ENCODE peak calls at places on chromosomes 4 and X, in nine cellular contexts. R is left lung; I is naive thymus-derived CD4-positive, alpha-beta T cell; U is kidney; H is mesenchymal stem cell; B is aorta; V is OCI-LY7; W is IMR-90; N is upper lobe of right lung. K is an unnamed sample.
A peak's percentile ranks its signal among the peaks of the same experiment; 100 is the strongest.

GRCh38 chr4:7384929-7385890 is 49.5 kb downstream of the PSAPL1 start:
- DNase-seq in V (no peak), H (no peak), R (no peak), N (peak; percentile 37), U (peak; percentile 19), W (no peak), B (peak; percentile 45), I (no peak), K (no peak)

GRCh38 chrX:13165266-13165665 is 120.8 kb upstream of the FAM9C start:
- DNase-seq in R (no peak), W (no peak), N (no peak), I (no peak), B (no peak), V (no peak), H (no peak), U (no peak), K (no peak)

GRCh38 chr4:142615324-142615665 is 230.8 kb downstream of the INPP4B start:
- DNase-seq in N (no peak), I (no peak), R (no peak), B (no peak), H (peak; percentile 3), V (no peak), U (no peak), W (peak; percentile 71), K (no peak)

GRCh38 chrX:12961191-12961718 is 13.7 kb upstream of the TMSB4X start:
- DNase-seq in R (no peak), B (no peak), V (no peak), H (no peak), W (no peak), U (no peak), N (no peak), I (no peak), K (peak; percentile 47)

GRCh38 chrX:129781134-129782014 is 1.6 kb downstream of the SASH3 start:
- DNase-seq in V (peak; percentile 92), B (peak; percentile 69), W (no peak), U (peak; percentile 78), N (peak; percentile 76), H (no peak), I (peak; percentile 85), R (peak; percentile 88), K (no peak)

GRCh38 chr4:13266687-13267086 is 217.5 kb downstream of the RAB28 start:
- DNase-seq in R (no peak), I (no peak), H (peak; percentile 42), B (no peak), W (no peak), U (no peak), N (no peak), V (no peak), K (no peak)

GRCh38 chr4:84596826-84597225 is 13.9 kb downstream of the CDS1 start:
- DNase-seq in W (no peak), U (no peak), B (no peak), H (no peak), I (no peak), R (peak; percentile 84), N (peak; percentile 81), V (no peak), K (no peak)

GRCh38 chr4:113547487-113548042 is 214.0 kb downstream of the CAMK2D start:
- DNase-seq in U (peak; percentile 92), N (peak; percentile 87), W (peak; percentile 95), I (peak; percentile 86), R (peak; percentile 81), H (peak; percentile 91), B (peak; percentile 92), V (peak; percentile 95), K (peak; percentile 87)

GRCh38 chrX:128781506-128781905 is 729.3 kb upstream of the ACTRT1 start:
- DNase-seq in W (no peak), N (no peak), R (no peak), I (no peak), H (peak; percentile 6), U (peak; percentile 30), B (no peak), V (peak; percentile 26), K (no peak)

GRCh38 chr4:101279377-101279871 is 67.9 kb downstream of the PPP3CA start:
- DNase-seq in I (no peak), U (no peak), B (no peak), V (peak; percentile 8), H (peak; percentile 95), R (no peak), N (no peak), W (peak; percentile 97), K (peak; percentile 66)

DNA sequence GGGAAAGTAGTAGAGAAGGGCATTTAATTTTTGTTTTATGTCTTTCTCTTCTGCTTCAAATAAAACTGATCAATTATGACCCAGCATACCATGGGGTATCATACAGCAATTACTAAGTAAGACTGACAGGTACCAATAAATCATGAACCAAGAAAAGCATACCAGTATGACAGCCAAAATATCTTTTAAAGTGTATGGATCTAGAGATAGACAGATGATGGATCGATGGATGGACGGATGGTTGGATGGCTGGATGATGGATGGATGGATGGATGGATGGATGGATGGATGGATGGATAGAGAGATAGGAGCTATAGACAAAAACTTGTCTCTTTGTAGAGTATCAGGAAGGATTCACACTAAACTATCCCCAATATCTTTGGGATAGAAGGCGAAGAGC is 1.4 kb downstream of the DDX60L start:
- DNase-seq in N (no peak), W (no peak), I (no peak), V (no peak), B (no peak), H (no peak), U (no peak), R (no peak), K (no peak)
- H3K4me3 ChIP-seq in N (peak overlapping the region; percentile 81), W (no peak overlapping the region), I (peak overlapping the region; percentile 22), V (no peak overlapping the region), B (no peak overlapping the region), H (no peak overlapping the region), U (no peak overlapping the region), R (no peak overlapping the region), K (no peak overlapping the region)

GRCh38 chr4:21211836-21212235 is 511.6 kb downstream of the PACRGL start:
- DNase-seq in H (no peak), V (no peak), U (no peak), R (no peak), W (no peak), N (no peak), B (no peak), I (no peak), K (no peak)
- H3K9me3 ChIP-seq in H (no peaks in the 10 kb centered on the region), V (no peaks in the 10 kb centered on the region), U (no peaks in the 10 kb centered on the region), R (no peaks in the 10 kb centered on the region), W (peaks cover 9% of the 10 kb centered on the region), N (no peaks in the 10 kb centered on the region), B (no peaks in the 10 kb centered on the region), I (no peaks in the 10 kb centered on the region), K (no peaks in the 10 kb centered on the region)

GRCh38 chr4:82362565-82362964 is 11.2 kb downstream of the HNRNPD start:
- DNase-seq in U (no peak), N (no peak), H (no peak), R (no peak), V (no peak), W (no peak), B (no peak), I (no peak), K (no peak)

GRCh38 chr4:82357640-82358039 is 16.2 kb downstream of the HNRNPD start:
- DNase-seq in R (no peak), B (no peak), H (no peak), V (no peak), N (no peak), W (no peak), U (no peak), I (no peak), K (no peak)

GRCh38 chr4:82354788-82355187 is 19.0 kb downstream of the HNRNPD start:
- DNase-seq in R (no peak), N (no peak), U (no peak), B (no peak), V (no peak), H (no peak), W (no peak), I (no peak), K (no peak)

GRCh38 chr4:82360298-82361177 is 13.3 kb downstream of the HNRNPD start:
- DNase-seq in W (peak; percentile 29), B (no peak), H (peak; percentile 70), V (peak; percentile 50), I (peak; percentile 26), U (no peak), R (no peak), N (no peak), K (no peak)

GRCh38 chr4:82358773-82359324 is 14.9 kb downstream of the HNRNPD start:
- DNase-seq in B (no peak), N (no peak), U (no peak), I (no peak), V (no peak), R (no peak), H (no peak), W (no peak), K (no peak)
- H3K36me3 ChIP-seq in B (no peaks in the 10 kb centered on the region), N (peaks cover 49% of the 10 kb centered on the region), U (peaks cover 42% of the 10 kb centered on the region), I (peaks cover 45% of the 10 kb centered on the region), V (peaks cover 97% of the 10 kb centered on the region), R (peaks cover 41% of the 10 kb centered on the region), H (peaks cover 6% of the 10 kb centered on the region), W (peaks cover 28% of the 10 kb centered on the region), K (peaks cover 74% of the 10 kb centered on the region)

DNA sequence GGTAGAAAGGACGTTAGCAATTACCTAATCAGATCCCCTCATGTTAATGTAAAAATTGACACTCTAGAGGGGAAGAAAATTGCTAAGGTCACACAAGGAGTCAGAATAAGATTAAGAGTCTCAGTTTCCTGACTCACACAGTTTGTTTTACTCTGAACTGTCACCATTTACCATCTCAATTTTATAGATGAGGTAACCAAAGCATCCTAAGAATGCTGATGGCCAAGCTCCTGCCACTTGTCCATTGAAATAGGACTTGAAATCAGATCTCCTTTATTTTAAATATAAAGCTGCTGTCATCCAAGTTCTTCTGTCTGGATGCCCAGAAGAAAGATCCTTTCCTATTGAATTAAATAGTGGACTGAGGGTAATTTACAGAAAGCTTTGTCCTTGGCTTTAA is 114.8 kb upstream of the VAMP7 start:
- DNase-seq in I (no peak), V (no peak), U (no peak), R (no peak), H (peak; percentile 0), N (no peak), B (no peak), W (no peak), K (no peak)
- H3K4me3 ChIP-seq in I (no peak overlapping the region), V (no peak overlapping the region), U (peak overlapping the region; percentile 70), R (no peak overlapping the region), H (no peak overlapping the region), N (no peak overlapping the region), B (no peak overlapping the region), W (no peak overlapping the region), K (peak overlapping the region; percentile 59)

DNA sequence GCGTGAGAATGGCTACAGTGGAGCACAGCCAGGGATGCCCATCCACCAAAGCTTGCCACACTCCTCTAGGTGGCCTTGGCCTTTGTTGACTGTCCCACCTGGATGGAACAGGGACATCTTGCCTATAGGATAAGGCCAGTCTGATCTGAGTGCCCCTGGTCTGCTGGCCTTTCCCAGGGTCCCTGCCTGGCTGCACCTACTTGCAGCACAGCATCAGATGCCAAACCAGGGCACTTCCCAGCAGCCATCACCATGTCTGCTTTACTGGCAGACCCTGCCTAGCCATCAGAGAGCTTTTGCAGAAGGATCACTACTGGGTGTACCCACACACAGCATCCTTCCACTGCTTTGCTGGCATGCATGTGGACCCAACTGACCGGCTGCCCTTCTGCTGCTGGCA is 143.2 kb downstream of the GABRA3 start:
- DNase-seq in N (no peak), I (no peak), R (no peak), U (no peak), B (peak; percentile 43), W (no peak), H (no peak), V (no peak), K (no peak)
- H3K9me3 ChIP-seq in N (no peaks in the 10 kb centered on the region), I (no peaks in the 10 kb centered on the region), R (no peaks in the 10 kb centered on the region), U (no peaks in the 10 kb centered on the region), B (no peaks in the 10 kb centered on the region), W (peaks cover 11% of the 10 kb centered on the region), H (peaks cover 25% of the 10 kb centered on the region), V (no peaks in the 10 kb centered on the region), K (no peaks in the 10 kb centered on the region)

GRCh38 chr4:77327151-77327550 is 170.1 kb downstream of the CCNG2 start:
- DNase-seq in I (no peak), R (no peak), B (no peak), N (no peak), V (no peak), W (no peak), H (no peak), U (peak; percentile 56), K (no peak)
- H3K36me3 ChIP-seq in I (no peaks in the 10 kb centered on the region), R (no peaks in the 10 kb centered on the region), B (no peaks in the 10 kb centered on the region), N (no peaks in the 10 kb centered on the region), V (no peaks in the 10 kb centered on the region), W (no peaks in the 10 kb centered on the region), H (no peaks in the 10 kb centered on the region), U (no peaks in the 10 kb centered on the region), K (no peaks in the 10 kb centered on the region)

K was measured in MG63.